ENCODE peak calls at places on chromosomes 3 and 15, in eight cellular contexts. O is RWPE2, K is AG09309, Q is PC-9, Z is GM06990, C is stomach, L is OCI-LY7, M is mammary epithelial cell. T is an unnamed sample.

GRCh38 chr3:27718459-27718858 is 3.7 kb downstream of the EOMES start:
- DNase-seq in L (no peak), O (no peak), Z (no peak), K (no peak), C (no peak), Q (no peak), M (no peak), T (no peak)

GRCh38 chr3:140545197-140545596 is 132.7 kb upstream of the TRIM42 start:
- DNase-seq in Q (no peak), O (no peak), M (no peak), L (no peak), K (no peak), C (no peak), Z (no peak), T (no peak)

GRCh38 chr3:136624894-136625815 is 127.0 kb downstream of the STAG1 start:
- DNase-seq in L (no peak), M (peak), K (no peak), Z (no peak), Q (peak), O (no peak), C (no peak), T (no peak)

GRCh38 chr15:44726136-44726535 is 10.2 kb upstream of the TRIM69 start:
- DNase-seq in L (peak), Q (no peak), K (no peak), C (no peak), M (no peak), Z (no peak), O (no peak), T (no peak)

GRCh38 chr3:53375019-53375418 is 27.7 kb upstream of the DCP1A start:
- DNase-seq in K (no peak), L (peak), C (peak), O (peak), M (peak), Z (no peak), Q (no peak), T (no peak)

GRCh38 chr3:14846481-14846880 is 27.7 kb downstream of the FGD5 start:
- DNase-seq in K (no peak), C (no peak), Q (no peak), O (no peak), Z (no peak), L (no peak), M (no peak), T (no peak)

GRCh38 chr3:138332472-138333073 is 2.9 kb upstream of the NME9 start:
- DNase-seq in Q (no peak), K (no peak), C (no peak), L (peak), Z (no peak), O (no peak), M (no peak), T (no peak)

GRCh38 chr15:71496336-71496955 is 313.9 kb upstream of the NR2E3 start:
- DNase-seq in O (no peak), K (no peak), M (peak), L (no peak), Z (no peak), Q (no peak), C (no peak), T (no peak)

GRCh38 chr15:41946970-41947369 is 25.4 kb downstream of the EHD4 start:
- DNase-seq in L (no peak), K (no peak), Q (no peak), M (peak), C (no peak), Z (no peak), O (no peak), T (no peak)

GRCh38 chr3:78879516-78879860 is 888.3 kb downstream of the ROBO1 start:
- DNase-seq in Q (no peak), L (no peak), C (no peak), O (no peak), K (no peak), Z (no peak), M (no peak), T (no peak)

GRCh38 chr3:11720220-11721113 is 76.8 kb upstream of the VGLL4 start:
- DNase-seq in M (peak), Q (peak), O (peak), C (peak), Z (peak), K (no peak), L (peak), T (peak)

GRCh38 chr3:191051037-191051436 is 148.0 kb upstream of the OSTN start:
- DNase-seq in O (no peak), Q (peak), Z (no peak), C (no peak), K (no peak), M (peak), L (peak), T (no peak)

GRCh38 chr3:49649576-49649975 is 24.6 kb upstream of the APEH start:
- DNase-seq in O (no peak), K (no peak), L (no peak), C (no peak), Z (no peak), M (no peak), Q (no peak), T (no peak)

GRCh38 chr15:79168922-79169322 is 78.3 kb upstream of the RASGRF1 start:
- DNase-seq in C (no peak), Q (peak), L (no peak), O (peak), M (peak), K (no peak), Z (no peak), T (no peak)

GRCh38 chr3:38792983-38793382 is 23.0 kb downstream of the SCN10A start:
- DNase-seq in O (no peak), L (no peak), M (no peak), Z (no peak), C (no peak), K (no peak), Q (no peak), T (no peak)

GRCh38 chr3:42394579-42395288 is 15.7 kb downstream of the LYZL4 start:
- DNase-seq in O (no peak), M (no peak), C (no peak), Q (no peak), K (no peak), L (no peak), Z (no peak), T (no peak)

GRCh38 chr15:34664418-34664817 is 81.0 kb upstream of the GOLGA8B start:
- DNase-seq in Z (no peak), L (no peak), C (no peak), Q (no peak), K (no peak), M (no peak), O (no peak), T (no peak)

GRCh38 chr15:72732554-72732953 is 46.5 kb downstream of the BBS4 start:
- DNase-seq in M (no peak), L (no peak), C (no peak), O (no peak), Q (no peak), Z (no peak), K (no peak), T (no peak)

GRCh38 chr3:147669076-147669475 is 259.9 kb downstream of the ZIC1 start:
- DNase-seq in L (no peak), Z (no peak), K (no peak), M (no peak), O (no peak), C (no peak), Q (no peak), T (no peak)

GRCh38 chr3:43852066-43852465 is 161.3 kb downstream of the ABHD5 start:
- DNase-seq in O (no peak), C (no peak), K (peak), L (no peak), Q (peak), M (no peak), Z (no peak), T (no peak)

DNA sequence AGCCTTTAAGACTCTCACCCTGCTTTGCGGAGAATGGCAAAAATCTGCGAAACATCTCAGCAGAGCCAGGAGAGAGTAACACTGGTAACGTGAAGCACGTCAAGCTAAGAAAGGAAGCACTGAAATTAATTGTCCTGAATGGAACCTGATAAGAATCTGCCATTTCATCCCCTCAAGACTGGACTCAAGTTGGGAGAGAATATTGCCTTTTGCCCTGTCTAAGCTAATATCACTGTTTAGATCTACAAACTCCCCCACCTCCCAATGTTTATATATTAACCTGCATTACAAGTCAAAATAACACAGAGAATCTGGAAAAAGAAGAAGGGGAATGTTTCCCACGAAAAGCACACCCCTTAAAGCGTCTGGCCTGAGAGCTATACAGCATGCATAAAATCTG is 1.6 kb upstream of the KAT2B start:
- DNase-seq in L (no peak), Q (no peak), O (no peak), C (no peak), Z (no peak), M (no peak), K (no peak), T (no peak)
- H3K4me3 ChIP-seq in L (peak), Q (no peak), O (no peak), C (peak), Z (peak), M (no peak), K (peak), T (peak)

GRCh38 chr3:72745146-72745976 is 102.9 kb downstream of the SHQ1 start:
- DNase-seq in C (peak), Z (no peak), M (no peak), L (no peak), K (no peak), Q (no peak), O (no peak), T (no peak)

GRCh38 chr3:72738752-72739520 is 109.3 kb downstream of the SHQ1 start:
- DNase-seq in Z (peak), L (peak), K (no peak), Q (no peak), C (peak), M (no peak), O (no peak), T (peak)

GRCh38 chr3:72744330-72744729 is 103.9 kb downstream of the SHQ1 start:
- DNase-seq in Z (no peak), O (no peak), C (no peak), Q (no peak), M (no peak), K (no peak), L (no peak), T (no peak)

GRCh38 chr3:72739521-72740466 is 108.5 kb downstream of the SHQ1 start:
- DNase-seq in Q (no peak), O (no peak), K (no peak), Z (no peak), C (no peak), M (no peak), L (no peak), T (no peak)
- H3K4me3 ChIP-seq in Q (no peak), O (no peak), K (no peak), Z (no peak), C (no peak), M (no peak), L (no peak), T (peak)

DNA sequence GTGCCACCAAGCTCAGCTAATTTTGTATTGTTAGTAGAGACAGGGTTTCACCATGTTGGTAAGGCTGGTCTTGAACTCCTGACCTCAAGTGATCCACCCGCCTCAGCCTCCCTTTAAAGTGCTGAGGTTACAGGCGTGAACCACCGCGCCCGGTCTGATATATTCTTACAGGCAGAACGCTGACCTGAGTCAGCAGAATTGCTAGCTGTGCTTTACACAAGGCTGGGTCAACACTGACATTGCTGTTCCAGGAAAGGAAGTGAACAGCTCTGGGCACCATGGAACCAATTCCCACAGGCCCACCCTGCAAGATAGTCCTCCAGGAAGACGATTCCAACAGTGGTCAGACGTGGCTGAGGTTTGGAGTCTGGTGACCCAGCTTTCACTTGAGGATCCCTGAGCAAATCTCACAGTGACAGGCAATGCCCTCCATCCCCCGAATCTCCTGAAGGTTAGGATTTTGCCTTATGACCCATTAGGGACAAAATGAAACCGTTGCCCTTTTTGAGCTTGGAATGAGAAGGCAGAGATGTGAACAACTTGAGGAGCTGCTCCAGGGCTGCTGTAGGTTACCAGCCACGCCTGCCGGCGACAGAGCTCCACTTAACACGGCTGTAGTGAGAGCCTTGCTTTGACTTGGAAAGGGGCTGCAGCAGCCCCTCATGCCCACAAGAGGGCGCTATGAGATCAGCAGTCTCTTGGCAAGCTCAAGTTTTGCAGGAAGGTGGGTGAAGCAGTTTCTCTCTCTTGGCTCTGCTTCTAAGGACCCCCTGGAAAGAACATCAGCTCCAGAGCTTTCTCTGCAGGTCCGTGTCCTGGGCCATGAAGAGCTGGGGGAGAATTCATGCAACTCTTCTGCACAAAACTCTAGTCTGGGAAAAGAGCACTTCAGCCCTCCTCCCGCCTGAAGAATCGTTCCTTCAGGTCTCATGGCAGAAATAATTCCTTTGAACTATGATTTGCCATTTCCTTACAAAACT is 74.1 kb downstream of the SENP2 start:
- DNase-seq in K (peak), C (peak), O (no peak), M (peak), Z (peak), Q (peak), L (peak), T (peak)
- H3K4me3 ChIP-seq in K (no peak), C (no peak), O (no peak), M (no peak), Z (no peak), Q (no peak), L (no peak), T (no peak)

DNA sequence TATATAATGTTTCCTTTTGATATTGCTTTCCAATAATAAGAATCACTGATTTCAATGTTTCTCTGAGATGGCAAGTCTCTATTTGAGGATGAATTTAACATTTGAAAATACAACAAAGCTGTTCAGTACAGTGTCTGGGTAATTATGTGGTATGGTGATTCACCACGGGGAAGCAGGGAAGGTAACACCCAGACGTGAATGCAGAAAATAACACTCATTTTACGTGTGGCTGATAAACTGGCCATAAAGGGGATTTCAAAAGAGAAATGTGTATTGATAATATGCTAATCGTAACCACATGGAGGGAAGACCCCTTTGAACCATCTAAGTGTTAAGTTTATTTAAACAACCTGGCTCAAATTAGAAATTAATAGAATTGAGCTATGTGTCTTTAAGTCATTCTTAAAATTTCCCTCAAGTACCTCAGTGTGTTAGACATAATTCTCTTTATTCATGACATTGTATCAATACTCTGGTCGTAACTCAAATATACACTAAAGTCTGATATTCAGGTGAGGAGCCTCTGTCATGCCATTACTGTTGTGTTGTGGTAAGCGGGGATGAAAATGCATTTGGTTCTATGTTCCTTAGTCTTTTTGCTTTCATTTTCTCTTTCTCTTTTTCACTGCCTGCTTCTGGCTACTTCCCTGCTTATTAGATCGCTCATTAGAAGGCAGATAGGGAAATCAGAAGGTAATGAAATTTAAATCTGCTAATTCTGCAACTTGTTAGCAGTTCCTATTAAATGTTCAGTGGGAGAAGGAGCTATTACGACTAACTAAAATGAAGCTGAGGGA is 344.8 kb downstream of the GRM7 start:
- DNase-seq in Z (peak), L (no peak), O (no peak), M (peak), K (no peak), C (no peak), Q (no peak), T (peak)
- H3K4me3 ChIP-seq in Z (peak), L (no peak), O (no peak), M (peak), K (no peak), C (peak), Q (no peak), T (peak)

DNA sequence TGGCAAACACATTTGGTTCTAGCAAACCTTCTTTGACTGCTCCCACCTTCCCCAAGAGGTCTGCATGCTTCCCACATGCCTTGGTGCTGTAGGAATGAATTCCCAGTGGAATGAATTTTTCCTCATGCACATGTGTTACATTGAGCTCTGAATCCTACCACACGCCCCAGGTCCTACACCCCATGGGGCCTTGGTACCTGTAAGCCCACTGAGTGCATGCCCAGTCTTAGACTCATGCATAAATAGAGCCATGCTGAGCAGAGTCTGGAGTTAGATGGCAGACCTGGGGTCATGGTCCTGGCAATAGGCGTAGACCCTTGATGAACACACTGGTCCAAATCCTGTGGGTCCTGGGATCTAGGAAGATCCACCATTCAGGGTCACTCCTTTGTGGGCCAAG is 81.8 kb downstream of the EPHB1 start:
- DNase-seq in L (no peak), M (no peak), K (no peak), Q (no peak), C (no peak), O (no peak), Z (no peak), T (no peak)
- H3K4me3 ChIP-seq in L (no peak), M (no peak), K (no peak), Q (no peak), C (no peak), O (no peak), Z (no peak), T (no peak)

GRCh38 chr3:13655074-13655913 is 106.4 kb downstream of the FBLN2 start:
- DNase-seq in C (peak), M (no peak), Q (no peak), Z (no peak), K (no peak), L (no peak), O (no peak), T (no peak)

GRCh38 chr3:13656584-13657301 is 107.8 kb downstream of the FBLN2 start:
- DNase-seq in L (no peak), Z (no peak), M (no peak), O (no peak), K (no peak), Q (no peak), C (no peak), T (no peak)

GRCh38 chr3:13652728-13653127 is 103.8 kb downstream of the FBLN2 start:
- DNase-seq in O (no peak), Q (peak), K (no peak), L (no peak), M (no peak), C (no peak), Z (no peak), T (no peak)

GRCh38 chr3:13653631-13654279 is 104.8 kb downstream of the FBLN2 start:
- DNase-seq in Z (no peak), K (no peak), L (no peak), O (no peak), C (no peak), Q (peak), M (no peak), T (no peak)

GRCh38 chr3:13654330-13655073 is 105.6 kb downstream of the FBLN2 start:
- DNase-seq in Q (no peak), C (no peak), Z (no peak), M (no peak), L (no peak), K (no peak), O (no peak), T (peak)
- H3K4me3 ChIP-seq in Q (no peak), C (peak), Z (no peak), M (no peak), L (no peak), K (no peak), O (no peak), T (no peak)

DNA sequence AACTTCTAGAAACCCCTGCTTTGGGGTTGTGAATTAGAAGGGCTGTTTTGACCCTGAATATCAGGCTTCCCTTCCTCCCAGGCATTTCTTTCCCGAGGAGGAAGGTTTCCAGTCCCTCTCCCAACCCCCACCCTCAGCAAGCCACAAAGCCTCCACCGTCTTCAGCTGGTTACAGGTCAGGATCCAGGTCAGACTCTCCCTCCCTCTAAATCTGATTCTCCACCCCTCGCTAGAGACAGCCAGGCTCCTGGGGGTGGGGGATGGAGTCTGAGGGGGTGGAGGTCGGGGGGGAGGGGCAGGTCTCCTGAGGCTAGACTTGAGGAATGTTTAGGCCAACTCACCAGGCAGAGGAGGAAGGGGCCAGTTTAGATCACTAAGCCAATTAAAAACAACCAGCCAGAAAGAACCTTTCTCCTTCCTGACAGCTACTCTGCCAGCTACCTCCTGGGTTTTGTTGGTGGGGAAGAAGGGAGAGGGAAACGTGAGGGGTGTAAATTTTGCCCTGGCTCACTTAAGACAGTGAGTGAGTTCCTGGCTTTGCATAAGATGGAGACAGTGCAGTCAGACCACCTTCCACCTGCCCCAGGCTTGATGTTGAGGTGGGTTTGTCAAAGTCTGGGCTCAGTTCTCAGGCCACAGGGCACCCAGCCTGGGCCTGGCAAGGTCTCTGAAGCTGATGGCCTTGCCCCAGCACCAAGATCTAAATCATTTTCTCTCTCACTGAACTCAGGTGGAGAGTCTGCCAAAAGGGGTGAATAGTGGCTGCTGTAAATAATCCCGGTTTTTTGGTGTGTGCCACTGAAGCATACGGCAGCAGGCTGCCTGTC is 19.5 kb downstream of the BMF start:
- DNase-seq in C (no peak), M (no peak), O (no peak), K (no peak), L (no peak), Z (no peak), Q (no peak), T (no peak)
- H3K4me3 ChIP-seq in C (no peak), M (no peak), O (no peak), K (no peak), L (no peak), Z (no peak), Q (no peak), T (no peak)

GRCh38 chr15:32683231-32683630 is 34.6 kb upstream of the GREM1 start:
- DNase-seq in Q (no peak), M (no peak), L (no peak), K (no peak), C (no peak), O (no peak), Z (no peak), T (no peak)
- H3K4me3 ChIP-seq in Q (no peak), M (no peak), L (no peak), K (no peak), C (no peak), O (no peak), Z (no peak), T (no peak)

T was measured in CD4-positive, CD25-positive, alpha-beta regulatory T cell.